ENCODE peak calls at places on chromosome 22, in four cellular contexts. X is sigmoid colon; Y is tibial artery; D is stimulated activated CD4-positive, alpha-beta T cell treated with anti-CD3 and anti-CD28 coated beads, Interleukin-4, amount 100 ng/mL, for 24 hours. L is an unnamed sample.

GRCh38 chr22:31296258-31296657 is 4.0 kb upstream of the PIK3IP1 start:
- DNase-seq in Y (no peak), X (no peak), D (no peak), L (no peak)

GRCh38 chr22:27212617-27213177 is 555.3 kb downstream of the MIAT start:
- DNase-seq in X (peak), Y (peak), D (no peak), L (no peak)

GRCh38 chr22:23613193-23613973 is 18.7 kb downstream of the DRICH1 start:
- DNase-seq in X (no peak), Y (no peak), D (no peak), L (no peak)

GRCh38 chr22:20951932-20952380 is 15.1 kb upstream of the AIFM3 start:
- DNase-seq in Y (no peak), D (no peak), X (no peak), L (no peak)

GRCh38 chr22:21587803-21588611 is 20.5 kb downstream of the UBE2L3 start:
- DNase-seq in Y (no peak), D (peak), X (no peak), L (no peak)

GRCh38 chr22:22048981-22049531 is 66.5 kb upstream of the TOP3B start:
- DNase-seq in D (no peak), Y (no peak), X (no peak), L (no peak)

GRCh38 chr22:31075961-31076360 is 5.2 kb upstream of the SMTN start:
- DNase-seq in Y (peak), D (no peak), X (peak), L (no peak)

GRCh38 chr22:17547995-17548755 is 15.1 kb upstream of the SLC25A18 start:
- DNase-seq in D (no peak), Y (no peak), X (no peak), L (no peak)

GRCh38 chr22:27780161-27780575 is 21.4 kb downstream of the MN1 start:
- DNase-seq in Y (peak), D (no peak), X (no peak), L (no peak)

GRCh38 chr22:48758905-48759875 is 1068.5 kb downstream of the BRD1 start:
- DNase-seq in D (peak), Y (peak), X (peak), L (no peak)

GRCh38 chr22:37804886-37805857 is 2.6 kb upstream of the GCAT start:
- DNase-seq in Y (peak), X (peak), D (peak), L (peak)

GRCh38 chr22:33018232-33018864 is 39.8 kb downstream of the SYN3 start:
- DNase-seq in D (peak), Y (peak), X (no peak), L (no peak)

GRCh38 chr22:44724859-44725258 is 22.9 kb downstream of the PRR5 start:
- DNase-seq in X (no peak), Y (no peak), D (no peak), L (no peak)

GRCh38 chr22:37244922-37245722 is 1.1 kb upstream of the RAC2 start:
- DNase-seq in D (no peak), X (no peak), Y (no peak), L (no peak)

GRCh38 chr22:48039326-48039725 is 1276.9 kb downstream of the TBC1D22A start:
- DNase-seq in D (no peak), Y (no peak), X (no peak), L (no peak)

GRCh38 chr22:30254307-30254706 is 7.7 kb upstream of the LIF start:
- DNase-seq in X (no peak), Y (no peak), D (no peak), L (no peak)

GRCh38 chr22:49991907-49992533 is 20.5 kb downstream of the IL17REL start:
- DNase-seq in X (no peak), D (no peak), Y (peak), L (no peak)

GRCh38 chr22:22397292-22397870 is 111.2 kb downstream of the ZNF280B start:
- DNase-seq in X (peak), D (no peak), Y (peak), L (no peak)

GRCh38 chr22:35739642-35740041 is 22.0 kb downstream of the APOL5 start:
- DNase-seq in Y (peak), X (no peak), D (no peak), L (no peak)

GRCh38 chr22:28146401-28147304 is 227.6 kb upstream of the PITPNB start:
- DNase-seq in X (no peak), D (no peak), Y (no peak), L (no peak)

GRCh38 chr22:30386608-30386959 is 627 bp downstream of the RNF215 start:
- DNase-seq in X (peak), D (no peak), Y (no peak), L (no peak)

GRCh38 chr22:40363059-40363458 is 7.3 kb upstream of the SGSM3 start:
- DNase-seq in Y (no peak), X (no peak), D (no peak), L (no peak)

GRCh38 chr22:49967333-49968241 is 7.0 kb downstream of the PIM3 start:
- DNase-seq in D (peak), X (peak), Y (peak), L (no peak)

GRCh38 chr22:25563757-25564319 is 637 bp upstream of the GRK3 start:
- DNase-seq in X (peak), D (peak), Y (peak), L (no peak)

GRCh38 chr22:43110444-43110926 is at the start of gene BIK:
- DNase-seq in D (peak), X (no peak), Y (peak), L (no peak)

GRCh38 chr22:29344137-29344536 is 28.6 kb upstream of the RASL10A start:
- DNase-seq in D (no peak), X (peak), Y (no peak), L (no peak)

GRCh38 chr22:29149841-29150555 is 55.7 kb upstream of the EMID1 start:
- DNase-seq in Y (no peak), D (no peak), X (peak), L (no peak)

GRCh38 chr22:48224332-48224731 is 1461.9 kb downstream of the TBC1D22A start:
- DNase-seq in X (no peak), Y (no peak), D (no peak), L (no peak)

GRCh38 chr22:46686221-46686872 is 51.7 kb downstream of the CERK start:
- DNase-seq in X (no peak), D (no peak), Y (no peak), L (no peak)

GRCh38 chr22:17260950-17261349 is 41.7 kb upstream of the ADA2 start:
- DNase-seq in X (no peak), Y (no peak), D (no peak), L (no peak)

GRCh38 chr22:49554741-49555140 is 272.9 kb downstream of the BRD1 start:
- DNase-seq in X (peak), Y (peak), D (no peak), L (no peak)

GRCh38 chr22:37607010-37607911 is 1.4 kb upstream of the GGA1 start:
- DNase-seq in D (peak), X (peak), Y (peak), L (peak)

GRCh38 chr22:19879996-19880785 is 25.5 kb upstream of the GNB1L start:
- DNase-seq in D (no peak), X (peak), Y (peak), L (no peak)